ENCODE peak calls at places on chromosome 6, in five cellular contexts. Z, C, N, O and G are unnamed samples.

GRCh38 chr6:36702656-36703055 is 5.0 kb downstream of the RAB44 start:
- DNase-seq in N (no peak), Z (no peak), O (no peak), C (no peak), G (no peak)

GRCh38 chr6:29720863-29721262 is 2.4 kb upstream of the HLA-F start:
- DNase-seq in O (no peak), C (peak), N (no peak), Z (no peak), G (no peak)

GRCh38 chr6:87334683-87335082 is 5.6 kb upstream of the GJB7 start:
- DNase-seq in N (no peak), Z (no peak), O (no peak), C (no peak), G (no peak)

GRCh38 chr6:170222498-170223471 is 68.1 kb downstream of the DLL1 start:
- DNase-seq in O (no peak), N (no peak), Z (no peak), C (peak), G (no peak)

GRCh38 chr6:122735618-122736017 is 43.9 kb upstream of the FABP7 start:
- DNase-seq in C (peak), O (peak), Z (no peak), N (no peak), G (no peak)

GRCh38 chr6:55812509-55812908 is 62.9 kb downstream of the BMP5 start:
- DNase-seq in C (no peak), Z (no peak), N (no peak), O (no peak), G (no peak)

GRCh38 chr6:107114872-107115694 is at the start of gene BEND3:
- DNase-seq in N (peak), Z (peak), C (no peak), O (no peak), G (peak)

GRCh38 chr6:64084201-64084663 is 448.6 kb downstream of the PHF3 start:
- DNase-seq in C (no peak), Z (no peak), N (no peak), O (no peak), G (no peak)

GRCh38 chr6:37170273-37171140 is 555 bp downstream of the PIM1 start:
- DNase-seq in O (peak), Z (peak), C (no peak), N (peak), G (peak)

GRCh38 chr6:40387871-40388264 is 199.3 kb downstream of the LRFN2 start:
- DNase-seq in N (no peak), C (no peak), Z (no peak), O (no peak), G (no peak)

GRCh38 chr6:40792183-40792582 is 205.0 kb upstream of the LRFN2 start:
- DNase-seq in O (no peak), C (no peak), Z (no peak), N (no peak), G (no peak)

GRCh38 chr6:110618591-110619267 is 142.3 kb upstream of the SLC22A16 start:
- DNase-seq in Z (peak), O (no peak), C (no peak), N (no peak), G (peak)

GRCh38 chr6:123931928-123932327 is 128.3 kb downstream of the NKAIN2 start:
- DNase-seq in O (no peak), Z (no peak), C (no peak), N (no peak), G (no peak)

GRCh38 chr6:118980063-118980462 is 45.1 kb upstream of the MCM9 start:
- DNase-seq in N (no peak), C (peak), O (no peak), Z (peak), G (peak)

GRCh38 chr6:148524976-148525375 is 182.3 kb downstream of the SASH1 start:
- DNase-seq in C (no peak), N (no peak), O (no peak), Z (peak), G (peak)